ENCODE peak calls at places on chromosomes 12 and 14, in four cellular contexts. N is hepatic stellate cell, L is tibial artery, U is NCI-H1105 treated with DMSO at 0.1 percent for 48 hours. K is an unnamed sample.

GRCh38 chr12:99600388-99600787 is 47.2 kb upstream of the GARIN6 start:
- DNase-seq in N (no peak), L (no peak), U (peak), K (no peak)

GRCh38 chr12:8078400-8078799 is 3.7 kb upstream of the NECAP1 start:
- DNase-seq in N (peak), L (no peak), U (peak), K (peak)

GRCh38 chr12:29088611-29089219 is 60.4 kb upstream of the FAR2 start:
- DNase-seq in N (peak), L (no peak), U (peak), K (peak)

GRCh38 chr14:54589076-54589475 is 22.1 kb downstream of the SAMD4A start:
- DNase-seq in N (no peak), L (no peak), U (no peak), K (no peak)

GRCh38 chr12:131347345-131347714 is 363.6 kb upstream of the SFSWAP start:
- DNase-seq in N (no peak), L (no peak), U (no peak), K (no peak)

GRCh38 chr12:75447695-75448393 is 32.7 kb upstream of the GLIPR1 start:
- DNase-seq in N (no peak), L (no peak), U (no peak), K (no peak)

GRCh38 chr14:105415481-105416428 is 3.9 kb upstream of the MTA1 start:
- DNase-seq in N (no peak), L (no peak), U (no peak), K (no peak)

GRCh38 chr12:121816925-121817647 is 13.3 kb downstream of the SETD1B start:
- DNase-seq in N (no peak), L (no peak), U (no peak), K (no peak)

GRCh38 chr12:132558861-132559623 is 51.3 kb downstream of the LRCOL1 start:
- DNase-seq in N (no peak), L (no peak), U (no peak), K (no peak)

GRCh38 chr14:76546426-76547221 is 170.7 kb downstream of the ESRRB start:
- DNase-seq in N (no peak), L (no peak), U (peak), K (no peak)

GRCh38 chr12:53726342-53726741 is 910 bp downstream of the CALCOCO1 start:
- DNase-seq in N (peak), L (no peak), U (no peak), K (no peak)

GRCh38 chr12:48972213-48973021 is 882 bp upstream of the WNT10B start:
- DNase-seq in N (no peak), L (no peak), U (no peak), K (no peak)